ENCODE peak calls at places on chromosomes 13 and 19, in five cellular contexts. One of them, this sample, is unnamed. For H3K9me3, the result is how much of the 10 kb centered on the place peaks cover.

GRCh38 chr19:8149261-8150094 is at the start of gene FBN3:
- DNase-seq in fibroblast of lung: no peak
- DNase-seq in PC-3: no peak
- DNase-seq in HCT116: no peak
- DNase-seq in hepatocyte: peak
- DNase-seq in this sample: no peak

GRCh38 chr13:76307157-76307556 is 579.0 kb downstream of the KCTD12 start:
- DNase-seq in fibroblast of lung: peak
- DNase-seq in PC-3: no peak
- DNase-seq in HCT116: no peak
- DNase-seq in hepatocyte: peak
- DNase-seq in this sample: no peak

GRCh38 chr13:31225998-31226675 is 26.4 kb downstream of the B3GLCT start:
- DNase-seq in fibroblast of lung: no peak
- DNase-seq in PC-3: no peak
- DNase-seq in HCT116: no peak
- DNase-seq in hepatocyte: no peak
- DNase-seq in this sample: no peak

GRCh38 chr13:50801087-50801931 is 42.2 kb downstream of the DLEU7 start:
- DNase-seq in fibroblast of lung: peak
- DNase-seq in PC-3: peak
- DNase-seq in HCT116: peak
- DNase-seq in hepatocyte: peak
- DNase-seq in this sample: peak

GRCh38 chr19:2974342-2974932 is 2.9 kb upstream of the TLE6 start:
- DNase-seq in fibroblast of lung: no peak
- DNase-seq in PC-3: no peak
- DNase-seq in HCT116: no peak
- DNase-seq in hepatocyte: peak
- DNase-seq in this sample: peak

GRCh38 chr13:79503069-79503468 is 22.1 kb downstream of the NDFIP2 start:
- DNase-seq in fibroblast of lung: no peak
- DNase-seq in PC-3: no peak
- DNase-seq in HCT116: no peak
- DNase-seq in hepatocyte: no peak
- DNase-seq in this sample: no peak

GRCh38 chr13:44437356-44438233 is 64.0 kb downstream of the SERP2 start:
- DNase-seq in fibroblast of lung: peak
- DNase-seq in PC-3: peak
- DNase-seq in HCT116: no peak
- DNase-seq in hepatocyte: no peak
- DNase-seq in this sample: peak

GRCh38 chr13:102825921-102826706 is 19.7 kb upstream of the ERCC5 start:
- DNase-seq in fibroblast of lung: peak
- DNase-seq in PC-3: peak
- DNase-seq in HCT116: no peak
- DNase-seq in hepatocyte: no peak
- DNase-seq in this sample: peak

GRCh38 chr19:49064768-49065611 is at the start of gene NTF4:
- DNase-seq in fibroblast of lung: no peak
- DNase-seq in PC-3: peak
- DNase-seq in HCT116: no peak
- DNase-seq in hepatocyte: peak
- DNase-seq in this sample: peak

GRCh38 chr13:94968040-94968756 is 255.9 kb upstream of the SOX21 start:
- DNase-seq in fibroblast of lung: peak
- DNase-seq in PC-3: no peak
- DNase-seq in HCT116: no peak
- DNase-seq in hepatocyte: peak
- DNase-seq in this sample: peak
- TF ChIP-seq EZH2 in fibroblast of lung: peak
- TF ChIP-seq EZH2 in PC-3: no peak
- TF ChIP-seq EZH2 in HCT116: no peak
- TF ChIP-seq EZH2 in hepatocyte: no peak
- TF ChIP-seq EZH2 in this sample: no peak

DNA sequence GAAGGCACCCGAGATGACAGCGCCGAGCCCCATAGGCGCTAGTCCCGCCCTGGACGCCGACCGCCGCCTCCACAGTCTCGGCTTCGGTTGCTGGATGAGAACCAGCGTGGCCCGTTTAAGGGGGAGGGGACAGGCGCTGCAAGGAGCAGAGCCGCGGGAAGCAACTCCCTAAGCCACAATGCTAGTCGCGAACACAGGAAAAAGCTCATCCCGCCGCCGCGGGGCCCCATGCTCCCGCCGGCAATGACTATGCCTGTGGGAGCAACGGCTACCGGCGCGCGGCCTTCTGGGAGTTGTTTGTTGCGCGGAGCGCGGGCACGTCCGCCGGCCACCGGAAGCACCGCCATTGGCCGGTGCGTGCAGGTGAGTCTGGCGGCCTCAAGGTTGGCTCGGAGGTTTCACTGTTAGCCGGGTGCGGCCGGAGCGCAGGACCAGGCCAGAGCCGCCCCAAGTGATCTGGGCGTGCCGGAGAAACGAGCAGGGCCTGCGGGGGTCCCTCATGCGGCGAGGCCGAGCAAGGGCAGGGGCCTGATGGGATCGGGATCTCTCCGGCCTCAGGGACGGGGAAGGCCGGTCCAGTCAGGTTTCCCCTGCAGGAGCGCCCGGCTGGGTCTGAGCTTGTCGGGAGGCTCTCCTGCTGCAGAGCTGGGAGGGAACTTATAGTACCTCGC is at the start of gene ZNF544:
- DNase-seq in fibroblast of lung: peak
- DNase-seq in PC-3: peak
- DNase-seq in HCT116: peak
- DNase-seq in hepatocyte: peak
- DNase-seq in this sample: peak
- H3K9me3 ChIP-seq in fibroblast of lung: under half
- H3K9me3 ChIP-seq in PC-3: under half
- H3K9me3 ChIP-seq in HCT116: under half
- H3K9me3 ChIP-seq in hepatocyte: under half
- H3K9me3 ChIP-seq in this sample: under half

DNA sequence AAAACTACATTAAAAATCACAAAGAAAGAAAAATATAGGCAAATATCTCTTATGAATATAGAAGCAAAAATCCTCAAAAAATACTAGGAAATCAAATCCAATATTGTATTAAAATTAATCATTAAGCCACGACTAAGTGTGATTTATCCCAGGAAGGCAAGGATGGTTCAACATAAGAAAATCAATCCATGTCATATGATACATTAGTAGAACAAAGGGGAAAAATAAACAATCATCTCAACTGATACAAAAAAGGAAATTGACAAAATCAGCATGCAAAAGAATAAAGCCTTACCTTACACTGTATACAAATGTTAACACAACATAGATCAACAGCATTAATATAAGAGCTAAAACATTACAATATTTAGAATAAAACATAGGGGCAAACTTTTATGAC is 933.3 kb downstream of the PCDH9 start:
- DNase-seq in fibroblast of lung: no peak
- DNase-seq in PC-3: no peak
- DNase-seq in HCT116: no peak
- DNase-seq in hepatocyte: no peak
- DNase-seq in this sample: no peak
- H3K27ac ChIP-seq in fibroblast of lung: no peak
- H3K27ac ChIP-seq in PC-3: no peak
- H3K27ac ChIP-seq in HCT116: no peak
- H3K27ac ChIP-seq in hepatocyte: no peak
- H3K27ac ChIP-seq in this sample: no peak

GRCh38 chr19:18700501-18701249 is 17.2 kb downstream of the CRTC1 start:
- DNase-seq in fibroblast of lung: peak
- DNase-seq in PC-3: peak
- DNase-seq in HCT116: no peak
- DNase-seq in hepatocyte: peak
- DNase-seq in this sample: peak
- TF ChIP-seq EZH2 in fibroblast of lung: no peak
- TF ChIP-seq EZH2 in PC-3: no peak
- TF ChIP-seq EZH2 in HCT116: no peak
- TF ChIP-seq EZH2 in hepatocyte: no peak
- TF ChIP-seq EZH2 in this sample: no peak

GRCh38 chr19:54653181-54653809 is 9.5 kb upstream of the LILRB4 start:
- DNase-seq in fibroblast of lung: peak
- DNase-seq in PC-3: peak
- DNase-seq in HCT116: peak
- DNase-seq in hepatocyte: no peak
- DNase-seq in this sample: peak

GRCh38 chr19:54654447-54655321 is 8.1 kb upstream of the LILRB4 start:
- DNase-seq in fibroblast of lung: no peak
- DNase-seq in PC-3: no peak
- DNase-seq in HCT116: peak
- DNase-seq in hepatocyte: no peak
- DNase-seq in this sample: peak

GRCh38 chr19:54646331-54646841 is 16.1 kb downstream of the LILRB1 start:
- DNase-seq in fibroblast of lung: no peak
- DNase-seq in PC-3: no peak
- DNase-seq in HCT116: no peak
- DNase-seq in hepatocyte: no peak
- DNase-seq in this sample: no peak

GRCh38 chr19:54648129-54648528 is 14.7 kb upstream of the LILRB4 start:
- DNase-seq in fibroblast of lung: no peak
- DNase-seq in PC-3: no peak
- DNase-seq in HCT116: no peak
- DNase-seq in hepatocyte: no peak
- DNase-seq in this sample: no peak

DNA sequence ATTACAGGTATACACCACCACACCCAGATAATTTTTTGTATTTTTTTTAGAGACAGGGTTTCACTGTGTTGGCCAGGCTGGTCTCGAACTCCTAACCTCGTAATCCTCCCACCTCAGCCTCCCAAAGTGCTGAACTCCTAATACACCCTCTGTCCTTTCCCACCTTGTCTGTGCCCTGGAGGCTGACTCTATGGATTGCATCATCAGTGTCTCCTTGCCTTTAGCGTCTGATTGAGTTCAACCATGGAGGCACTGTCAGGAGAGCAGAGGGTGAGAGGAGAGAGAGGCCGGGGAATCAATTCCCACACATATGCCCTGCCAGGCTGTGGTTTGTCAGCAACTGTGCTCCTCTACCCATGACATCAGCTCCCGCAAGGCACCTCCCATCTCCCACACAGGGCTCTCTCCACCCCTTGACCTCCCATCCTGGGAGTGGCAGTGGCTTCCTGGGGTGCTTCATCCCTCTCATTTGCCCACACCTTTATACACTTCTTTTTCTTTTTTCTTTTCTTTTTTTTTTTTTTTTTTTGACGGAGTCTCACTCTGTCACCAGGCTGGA is 12.6 kb upstream of the LILRB4 start:
- DNase-seq in fibroblast of lung: no peak
- DNase-seq in PC-3: no peak
- DNase-seq in HCT116: no peak
- DNase-seq in hepatocyte: no peak
- DNase-seq in this sample: no peak
- H3K9me3 ChIP-seq in fibroblast of lung: under half
- H3K9me3 ChIP-seq in PC-3: under half
- H3K9me3 ChIP-seq in HCT116: under half
- H3K9me3 ChIP-seq in hepatocyte: under half
- H3K9me3 ChIP-seq in this sample: under half

GRCh38 chr13:100229603-100230002 is 140.7 kb downstream of the PCCA start:
- DNase-seq in fibroblast of lung: no peak
- DNase-seq in PC-3: no peak
- DNase-seq in HCT116: no peak
- DNase-seq in hepatocyte: no peak
- DNase-seq in this sample: no peak
- H3K27ac ChIP-seq in fibroblast of lung: no peak
- H3K27ac ChIP-seq in PC-3: no peak
- H3K27ac ChIP-seq in HCT116: no peak
- H3K27ac ChIP-seq in hepatocyte: no peak
- H3K27ac ChIP-seq in this sample: no peak

GRCh38 chr19:51327066-51327985 is 14.6 kb downstream of the VSIG10L start:
- DNase-seq in fibroblast of lung: peak
- DNase-seq in PC-3: peak
- DNase-seq in HCT116: no peak
- DNase-seq in hepatocyte: peak
- DNase-seq in this sample: peak
- TF ChIP-seq EZH2 in fibroblast of lung: no peak
- TF ChIP-seq EZH2 in PC-3: no peak
- TF ChIP-seq EZH2 in HCT116: no peak
- TF ChIP-seq EZH2 in hepatocyte: no peak
- TF ChIP-seq EZH2 in this sample: no peak

GRCh38 chr19:35073941-35074340 is 32.4 kb downstream of the HPN start:
- DNase-seq in fibroblast of lung: no peak
- DNase-seq in PC-3: no peak
- DNase-seq in HCT116: no peak
- DNase-seq in hepatocyte: no peak
- DNase-seq in this sample: no peak
- H3K9me3 ChIP-seq in fibroblast of lung: under half
- H3K9me3 ChIP-seq in PC-3: under half
- H3K9me3 ChIP-seq in HCT116: under half
- H3K9me3 ChIP-seq in hepatocyte: under half
- H3K9me3 ChIP-seq in this sample: under half

GRCh38 chr19:38736413-38737280 is 7.6 kb downstream of the CAPN12 start:
- DNase-seq in fibroblast of lung: no peak
- DNase-seq in PC-3: peak
- DNase-seq in HCT116: peak
- DNase-seq in hepatocyte: peak
- DNase-seq in this sample: peak

GRCh38 chr19:38735257-38735686 is 9.0 kb downstream of the CAPN12 start:
- DNase-seq in fibroblast of lung: no peak
- DNase-seq in PC-3: peak
- DNase-seq in HCT116: no peak
- DNase-seq in hepatocyte: peak
- DNase-seq in this sample: no peak

GRCh38 chr19:38737921-38738731 is 6.1 kb downstream of the CAPN12 start:
- DNase-seq in fibroblast of lung: no peak
- DNase-seq in PC-3: no peak
- DNase-seq in HCT116: no peak
- DNase-seq in hepatocyte: no peak
- DNase-seq in this sample: no peak

GRCh38 chr19:38736036-38736412 is 8.2 kb downstream of the CAPN12 start:
- DNase-seq in fibroblast of lung: no peak
- DNase-seq in PC-3: peak
- DNase-seq in HCT116: no peak
- DNase-seq in hepatocyte: peak
- DNase-seq in this sample: no peak

GRCh38 chr19:38737297-38737865 is 6.9 kb downstream of the CAPN12 start:
- DNase-seq in fibroblast of lung: no peak
- DNase-seq in PC-3: no peak
- DNase-seq in HCT116: no peak
- DNase-seq in hepatocyte: peak
- DNase-seq in this sample: no peak
- H3K27ac ChIP-seq in fibroblast of lung: no peak
- H3K27ac ChIP-seq in PC-3: no peak
- H3K27ac ChIP-seq in HCT116: no peak
- H3K27ac ChIP-seq in hepatocyte: no peak
- H3K27ac ChIP-seq in this sample: no peak